ENCODE peak calls at places on chromosome 20, in five cellular contexts. One of them, this sample, is unnamed.

GRCh38 chr20:45067087-45067486 is 33.8 kb downstream of the KCNS1 start:
- DNase-seq in CD8-positive, alpha-beta memory T cell: no peak
- DNase-seq in naive thymus-derived CD4-positive, alpha-beta T cell: no peak
- DNase-seq in left ventricle myocardium inferior: no peak
- DNase-seq in tibial artery: no peak
- DNase-seq in this sample: no peak

GRCh38 chr20:1331801-1332453 is 3.0 kb upstream of the SDCBP2 start:
- DNase-seq in CD8-positive, alpha-beta memory T cell: no peak
- DNase-seq in naive thymus-derived CD4-positive, alpha-beta T cell: no peak
- DNase-seq in left ventricle myocardium inferior: no peak
- DNase-seq in tibial artery: no peak
- DNase-seq in this sample: no peak

GRCh38 chr20:25402583-25402982 is 4.9 kb upstream of the GINS1 start:
- DNase-seq in CD8-positive, alpha-beta memory T cell: no peak
- DNase-seq in naive thymus-derived CD4-positive, alpha-beta T cell: no peak
- DNase-seq in left ventricle myocardium inferior: no peak
- DNase-seq in tibial artery: no peak
- DNase-seq in this sample: no peak

GRCh38 chr20:2137552-2138201 is 36.0 kb downstream of the STK35 start:
- DNase-seq in CD8-positive, alpha-beta memory T cell: no peak
- DNase-seq in naive thymus-derived CD4-positive, alpha-beta T cell: no peak
- DNase-seq in left ventricle myocardium inferior: no peak
- DNase-seq in tibial artery: no peak
- DNase-seq in this sample: no peak

GRCh38 chr20:38187512-38187911 is 22.4 kb upstream of the TGM2 start:
- DNase-seq in CD8-positive, alpha-beta memory T cell: no peak
- DNase-seq in naive thymus-derived CD4-positive, alpha-beta T cell: no peak
- DNase-seq in left ventricle myocardium inferior: no peak
- DNase-seq in tibial artery: peak; percentile 57
- DNase-seq in this sample: no peak

GRCh38 chr20:6812530-6812929 is 45.0 kb downstream of the BMP2 start:
- DNase-seq in CD8-positive, alpha-beta memory T cell: no peak
- DNase-seq in naive thymus-derived CD4-positive, alpha-beta T cell: no peak
- DNase-seq in left ventricle myocardium inferior: no peak
- DNase-seq in tibial artery: no peak
- DNase-seq in this sample: no peak

GRCh38 chr20:33301192-33301930 is 18.3 kb downstream of the BPIFB1 start:
- DNase-seq in CD8-positive, alpha-beta memory T cell: no peak
- DNase-seq in naive thymus-derived CD4-positive, alpha-beta T cell: no peak
- DNase-seq in left ventricle myocardium inferior: no peak
- DNase-seq in tibial artery: no peak
- DNase-seq in this sample: no peak

GRCh38 chr20:33125983-33126382 is 42.0 kb upstream of the BPIFA2 start:
- DNase-seq in CD8-positive, alpha-beta memory T cell: no peak
- DNase-seq in naive thymus-derived CD4-positive, alpha-beta T cell: no peak
- DNase-seq in left ventricle myocardium inferior: no peak
- DNase-seq in tibial artery: no peak
- DNase-seq in this sample: no peak

GRCh38 chr20:46849269-46849668 is 45.4 kb upstream of the EYA2 start:
- DNase-seq in CD8-positive, alpha-beta memory T cell: no peak
- DNase-seq in naive thymus-derived CD4-positive, alpha-beta T cell: no peak
- DNase-seq in left ventricle myocardium inferior: no peak
- DNase-seq in tibial artery: no peak
- DNase-seq in this sample: no peak

GRCh38 chr20:24077145-24077544 is 88.6 kb upstream of the GGTLC1 start:
- DNase-seq in CD8-positive, alpha-beta memory T cell: no peak
- DNase-seq in naive thymus-derived CD4-positive, alpha-beta T cell: no peak
- DNase-seq in left ventricle myocardium inferior: no peak
- DNase-seq in tibial artery: no peak
- DNase-seq in this sample: no peak

GRCh38 chr20:34861386-34862084 is 11.1 kb downstream of the GGT7 start:
- DNase-seq in CD8-positive, alpha-beta memory T cell: no peak
- DNase-seq in naive thymus-derived CD4-positive, alpha-beta T cell: no peak
- DNase-seq in left ventricle myocardium inferior: no peak
- DNase-seq in tibial artery: no peak
- DNase-seq in this sample: no peak

GRCh38 chr20:56328861-56329260 is 29.9 kb upstream of the FAM210B start:
- DNase-seq in CD8-positive, alpha-beta memory T cell: no peak
- DNase-seq in naive thymus-derived CD4-positive, alpha-beta T cell: no peak
- DNase-seq in left ventricle myocardium inferior: no peak
- DNase-seq in tibial artery: no peak
- DNase-seq in this sample: peak; percentile 43

GRCh38 chr20:21099653-21100589 is 6.2 kb downstream of the LINC00237 start:
- DNase-seq in CD8-positive, alpha-beta memory T cell: peak; percentile 31
- DNase-seq in naive thymus-derived CD4-positive, alpha-beta T cell: no peak
- DNase-seq in left ventricle myocardium inferior: peak; percentile 40
- DNase-seq in tibial artery: peak; percentile 29
- DNase-seq in this sample: peak; percentile 24

GRCh38 chr20:49187330-49188100 is 619 bp downstream of the STAU1 start:
- DNase-seq in CD8-positive, alpha-beta memory T cell: peak; percentile 5
- DNase-seq in naive thymus-derived CD4-positive, alpha-beta T cell: peak; percentile 12
- DNase-seq in left ventricle myocardium inferior: no peak
- DNase-seq in tibial artery: peak; percentile 25
- DNase-seq in this sample: peak; percentile 29

GRCh38 chr20:62704341-62704948 is 4.2 kb upstream of the NTSR1 start:
- DNase-seq in CD8-positive, alpha-beta memory T cell: no peak
- DNase-seq in naive thymus-derived CD4-positive, alpha-beta T cell: no peak
- DNase-seq in left ventricle myocardium inferior: peak; percentile 87
- DNase-seq in tibial artery: peak; percentile 84
- DNase-seq in this sample: peak; percentile 50

GRCh38 chr20:53857723-53858236 is 212.6 kb downstream of the BCAS1 start:
- DNase-seq in CD8-positive, alpha-beta memory T cell: no peak
- DNase-seq in naive thymus-derived CD4-positive, alpha-beta T cell: no peak
- DNase-seq in left ventricle myocardium inferior: no peak
- DNase-seq in tibial artery: peak; percentile 25
- DNase-seq in this sample: peak; percentile 35

GRCh38 chr20:53664121-53664520 is 70.5 kb upstream of the ZNF217 start:
- DNase-seq in CD8-positive, alpha-beta memory T cell: no peak
- DNase-seq in naive thymus-derived CD4-positive, alpha-beta T cell: no peak
- DNase-seq in left ventricle myocardium inferior: no peak
- DNase-seq in tibial artery: no peak
- DNase-seq in this sample: no peak

GRCh38 chr20:51536116-51537069 is 6.1 kb downstream of the NFATC2 start:
- DNase-seq in CD8-positive, alpha-beta memory T cell: no peak
- DNase-seq in naive thymus-derived CD4-positive, alpha-beta T cell: no peak
- DNase-seq in left ventricle myocardium inferior: no peak
- DNase-seq in tibial artery: no peak
- DNase-seq in this sample: no peak

GRCh38 chr20:5973172-5973571 is 22.7 kb downstream of the MCM8 start:
- DNase-seq in CD8-positive, alpha-beta memory T cell: no peak
- DNase-seq in naive thymus-derived CD4-positive, alpha-beta T cell: no peak
- DNase-seq in left ventricle myocardium inferior: no peak
- DNase-seq in tibial artery: no peak
- DNase-seq in this sample: no peak

GRCh38 chr20:16713056-16713455 is 16.8 kb upstream of the SNRPB2 start:
- DNase-seq in CD8-positive, alpha-beta memory T cell: no peak
- DNase-seq in naive thymus-derived CD4-positive, alpha-beta T cell: no peak
- DNase-seq in left ventricle myocardium inferior: no peak
- DNase-seq in tibial artery: no peak
- DNase-seq in this sample: no peak

GRCh38 chr20:63702036-63702665 is 5.6 kb downstream of the ARFRP1 start:
- DNase-seq in CD8-positive, alpha-beta memory T cell: no peak
- DNase-seq in naive thymus-derived CD4-positive, alpha-beta T cell: no peak
- DNase-seq in left ventricle myocardium inferior: no peak
- DNase-seq in tibial artery: no peak
- DNase-seq in this sample: peak; percentile 13

GRCh38 chr20:50280851-50281655 is 90.4 kb downstream of the CEBPB start:
- DNase-seq in CD8-positive, alpha-beta memory T cell: no peak
- DNase-seq in naive thymus-derived CD4-positive, alpha-beta T cell: no peak
- DNase-seq in left ventricle myocardium inferior: no peak
- DNase-seq in tibial artery: no peak
- DNase-seq in this sample: no peak

GRCh38 chr20:63791497-63792156 is 39.4 kb downstream of the ZBTB46 start:
- DNase-seq in CD8-positive, alpha-beta memory T cell: no peak
- DNase-seq in naive thymus-derived CD4-positive, alpha-beta T cell: no peak
- DNase-seq in left ventricle myocardium inferior: peak; percentile 67
- DNase-seq in tibial artery: no peak
- DNase-seq in this sample: no peak

GRCh38 chr20:23884771-23885162 is 5.2 kb upstream of the CST5 start:
- DNase-seq in CD8-positive, alpha-beta memory T cell: no peak
- DNase-seq in naive thymus-derived CD4-positive, alpha-beta T cell: no peak
- DNase-seq in left ventricle myocardium inferior: no peak
- DNase-seq in tibial artery: no peak
- DNase-seq in this sample: no peak

GRCh38 chr20:50348118-50348517 is 157.5 kb downstream of the CEBPB start:
- DNase-seq in CD8-positive, alpha-beta memory T cell: no peak
- DNase-seq in naive thymus-derived CD4-positive, alpha-beta T cell: no peak
- DNase-seq in left ventricle myocardium inferior: peak; percentile 58
- DNase-seq in tibial artery: peak; percentile 59
- DNase-seq in this sample: no peak

GRCh38 chr20:45268531-45268930 is 14.2 kb upstream of the SLPI start:
- DNase-seq in CD8-positive, alpha-beta memory T cell: no peak
- DNase-seq in naive thymus-derived CD4-positive, alpha-beta T cell: no peak
- DNase-seq in left ventricle myocardium inferior: no peak
- DNase-seq in tibial artery: no peak
- DNase-seq in this sample: no peak

GRCh38 chr20:1242530-1242929 is 16.7 kb downstream of the RAD21L1 start:
- DNase-seq in CD8-positive, alpha-beta memory T cell: no peak
- DNase-seq in naive thymus-derived CD4-positive, alpha-beta T cell: no peak
- DNase-seq in left ventricle myocardium inferior: no peak
- DNase-seq in tibial artery: no peak
- DNase-seq in this sample: no peak

GRCh38 chr20:63942250-63943006 is 13.8 kb downstream of the UCKL1 start:
- DNase-seq in CD8-positive, alpha-beta memory T cell: peak; percentile 41
- DNase-seq in naive thymus-derived CD4-positive, alpha-beta T cell: peak; percentile 27
- DNase-seq in left ventricle myocardium inferior: peak; percentile 43
- DNase-seq in tibial artery: no peak
- DNase-seq in this sample: peak; percentile 83

GRCh38 chr20:36827541-36828279 is 48.2 kb upstream of the TLDC2 start:
- DNase-seq in CD8-positive, alpha-beta memory T cell: no peak
- DNase-seq in naive thymus-derived CD4-positive, alpha-beta T cell: no peak
- DNase-seq in left ventricle myocardium inferior: peak; percentile 66
- DNase-seq in tibial artery: no peak
- DNase-seq in this sample: no peak

GRCh38 chr20:43748274-43748673 is 21.5 kb upstream of the GTSF1L start:
- DNase-seq in CD8-positive, alpha-beta memory T cell: no peak
- DNase-seq in naive thymus-derived CD4-positive, alpha-beta T cell: no peak
- DNase-seq in left ventricle myocardium inferior: no peak
- DNase-seq in tibial artery: no peak
- DNase-seq in this sample: no peak

GRCh38 chr20:35312348-35312747 is 20.1 kb upstream of the FAM83C start:
- DNase-seq in CD8-positive, alpha-beta memory T cell: no peak
- DNase-seq in naive thymus-derived CD4-positive, alpha-beta T cell: no peak
- DNase-seq in left ventricle myocardium inferior: no peak
- DNase-seq in tibial artery: no peak
- DNase-seq in this sample: no peak

GRCh38 chr20:19969507-19970255 is 47.5 kb upstream of the NAA20 start:
- DNase-seq in CD8-positive, alpha-beta memory T cell: no peak
- DNase-seq in naive thymus-derived CD4-positive, alpha-beta T cell: no peak
- DNase-seq in left ventricle myocardium inferior: no peak
- DNase-seq in tibial artery: no peak
- DNase-seq in this sample: no peak
- H3K4me1 ChIP-seq in CD8-positive, alpha-beta memory T cell: peaks cover 8% of the 10 kb centered on the region
- H3K4me1 ChIP-seq in naive thymus-derived CD4-positive, alpha-beta T cell: no peaks in the 10 kb centered on the region
- H3K4me1 ChIP-seq in left ventricle myocardium inferior: peaks cover 89% of the 10 kb centered on the region
- H3K4me1 ChIP-seq in tibial artery: peaks cover 17% of the 10 kb centered on the region
- H3K4me1 ChIP-seq in this sample: no peaks in the 10 kb centered on the region

GRCh38 chr20:59752101-59752586 is 147.8 kb downstream of the PHACTR3 start:
- DNase-seq in CD8-positive, alpha-beta memory T cell: no peak
- DNase-seq in naive thymus-derived CD4-positive, alpha-beta T cell: no peak
- DNase-seq in left ventricle myocardium inferior: peak; percentile 70
- DNase-seq in tibial artery: no peak
- DNase-seq in this sample: no peak

GRCh38 chr20:59749293-59749680 is 144.9 kb downstream of the PHACTR3 start:
- DNase-seq in CD8-positive, alpha-beta memory T cell: no peak
- DNase-seq in naive thymus-derived CD4-positive, alpha-beta T cell: no peak
- DNase-seq in left ventricle myocardium inferior: no peak
- DNase-seq in tibial artery: no peak
- DNase-seq in this sample: no peak

GRCh38 chr20:59751075-59751711 is 146.9 kb downstream of the PHACTR3 start:
- DNase-seq in CD8-positive, alpha-beta memory T cell: no peak
- DNase-seq in naive thymus-derived CD4-positive, alpha-beta T cell: no peak
- DNase-seq in left ventricle myocardium inferior: peak; percentile 68
- DNase-seq in tibial artery: peak; percentile 60
- DNase-seq in this sample: peak; percentile 79

GRCh38 chr20:59748555-59749292 is 144.4 kb downstream of the PHACTR3 start:
- DNase-seq in CD8-positive, alpha-beta memory T cell: no peak
- DNase-seq in naive thymus-derived CD4-positive, alpha-beta T cell: no peak
- DNase-seq in left ventricle myocardium inferior: no peak
- DNase-seq in tibial artery: peak; percentile 35
- DNase-seq in this sample: no peak

GRCh38 chr20:59750209-59750840 is 146.0 kb downstream of the PHACTR3 start:
- DNase-seq in CD8-positive, alpha-beta memory T cell: no peak
- DNase-seq in naive thymus-derived CD4-positive, alpha-beta T cell: no peak
- DNase-seq in left ventricle myocardium inferior: no peak
- DNase-seq in tibial artery: no peak
- DNase-seq in this sample: no peak
- H3K9me3 ChIP-seq in CD8-positive, alpha-beta memory T cell: no peaks in the 10 kb centered on the region
- H3K9me3 ChIP-seq in naive thymus-derived CD4-positive, alpha-beta T cell: no peaks in the 10 kb centered on the region
- H3K9me3 ChIP-seq in left ventricle myocardium inferior: no peaks in the 10 kb centered on the region
- H3K9me3 ChIP-seq in tibial artery: no peaks in the 10 kb centered on the region
- H3K9me3 ChIP-seq in this sample: no peaks in the 10 kb centered on the region

GRCh38 chr20:48149887-48150286 is 364.6 kb upstream of the SULF2 start:
- DNase-seq in CD8-positive, alpha-beta memory T cell: no peak
- DNase-seq in naive thymus-derived CD4-positive, alpha-beta T cell: no peak
- DNase-seq in left ventricle myocardium inferior: no peak
- DNase-seq in tibial artery: no peak
- DNase-seq in this sample: peak; percentile 38

GRCh38 chr20:48150568-48150967 is 365.3 kb upstream of the SULF2 start:
- DNase-seq in CD8-positive, alpha-beta memory T cell: no peak
- DNase-seq in naive thymus-derived CD4-positive, alpha-beta T cell: no peak
- DNase-seq in left ventricle myocardium inferior: no peak
- DNase-seq in tibial artery: no peak
- DNase-seq in this sample: no peak

GRCh38 chr20:48148020-48148419 is 362.7 kb upstream of the SULF2 start:
- DNase-seq in CD8-positive, alpha-beta memory T cell: no peak
- DNase-seq in naive thymus-derived CD4-positive, alpha-beta T cell: no peak
- DNase-seq in left ventricle myocardium inferior: no peak
- DNase-seq in tibial artery: no peak
- DNase-seq in this sample: no peak

GRCh38 chr20:48147326-48147725 is 362.0 kb upstream of the SULF2 start:
- DNase-seq in CD8-positive, alpha-beta memory T cell: no peak
- DNase-seq in naive thymus-derived CD4-positive, alpha-beta T cell: no peak
- DNase-seq in left ventricle myocardium inferior: no peak
- DNase-seq in tibial artery: no peak
- DNase-seq in this sample: no peak

GRCh38 chr20:48148916-48149672 is 363.8 kb upstream of the SULF2 start:
- DNase-seq in CD8-positive, alpha-beta memory T cell: no peak
- DNase-seq in naive thymus-derived CD4-positive, alpha-beta T cell: no peak
- DNase-seq in left ventricle myocardium inferior: no peak
- DNase-seq in tibial artery: no peak
- DNase-seq in this sample: no peak
- H3K4me1 ChIP-seq in CD8-positive, alpha-beta memory T cell: no peaks in the 10 kb centered on the region
- H3K4me1 ChIP-seq in naive thymus-derived CD4-positive, alpha-beta T cell: no peaks in the 10 kb centered on the region
- H3K4me1 ChIP-seq in left ventricle myocardium inferior: no peaks in the 10 kb centered on the region
- H3K4me1 ChIP-seq in tibial artery: no peaks in the 10 kb centered on the region
- H3K4me1 ChIP-seq in this sample: no peaks in the 10 kb centered on the region

DNA sequence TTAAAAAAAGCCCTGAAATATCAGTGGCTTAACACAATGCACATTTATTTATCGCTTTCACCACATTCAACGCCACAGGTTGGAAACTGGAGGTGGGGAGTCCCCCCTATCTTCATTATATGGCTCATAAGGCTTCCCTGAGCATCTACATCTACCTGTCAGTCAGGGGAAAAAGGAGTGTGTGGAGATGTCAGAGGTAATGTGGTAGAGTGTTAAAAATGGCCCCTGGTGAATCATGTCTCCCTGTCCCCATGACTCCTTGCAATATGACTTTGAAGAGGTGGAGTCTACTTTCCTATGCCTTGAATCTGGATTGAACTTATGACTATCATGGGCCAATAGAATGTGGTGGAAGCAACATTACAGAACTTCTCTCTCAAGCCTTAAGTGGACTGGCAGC is 65.5 kb upstream of the BTBD3 start:
- DNase-seq in CD8-positive, alpha-beta memory T cell: no peak
- DNase-seq in naive thymus-derived CD4-positive, alpha-beta T cell: no peak
- DNase-seq in left ventricle myocardium inferior: no peak
- DNase-seq in tibial artery: no peak
- DNase-seq in this sample: no peak
- H3K9me3 ChIP-seq in CD8-positive, alpha-beta memory T cell: no peaks in the 10 kb centered on the region
- H3K9me3 ChIP-seq in naive thymus-derived CD4-positive, alpha-beta T cell: no peaks in the 10 kb centered on the region
- H3K9me3 ChIP-seq in left ventricle myocardium inferior: no peaks in the 10 kb centered on the region
- H3K9me3 ChIP-seq in tibial artery: no peaks in the 10 kb centered on the region
- H3K9me3 ChIP-seq in this sample: no peaks in the 10 kb centered on the region

This sample was measured in HAP-1.